ENCODE peak calls at places on chromosomes 6 and 20, in six cellular contexts. M, B, Y, G, A and Q are unnamed samples.

GRCh38 chr6:160040527-160041264 is 71.8 kb downstream of the IGF2R start:
- DNase-seq in M (no peak), B (no peak), Y (no peak), G (no peak), A (no peak), Q (no peak)

GRCh38 chr6:104548297-104548696 is 311.4 kb downstream of the HACE1 start:
- DNase-seq in M (no peak), B (no peak), Y (no peak), G (no peak), A (no peak), Q (no peak)

GRCh38 chr6:160279850-160280249 is 21.2 kb upstream of the SLC22A2 start:
- DNase-seq in M (peak; percentile 87), B (peak; percentile 90), Y (no peak), G (no peak), A (no peak), Q (no peak)

GRCh38 chr20:54146672-54147071 is 27.1 kb downstream of the CYP24A1 start:
- DNase-seq in M (peak; percentile 66), B (no peak), Y (no peak), G (no peak), A (no peak), Q (no peak)

GRCh38 chr20:58366016-58366415 is 23.0 kb upstream of the VAPB start:
- DNase-seq in M (no peak), B (no peak), Y (no peak), G (no peak), A (no peak), Q (no peak)

GRCh38 chr6:20266851-20267608 is 54.8 kb upstream of the MBOAT1 start:
- DNase-seq in M (peak; percentile 87), B (peak; percentile 89), Y (peak; percentile 43), G (no peak), A (no peak), Q (no peak)

GRCh38 chr6:2794171-2794730 is 29.1 kb downstream of the WRNIP1 start:
- DNase-seq in M (peak; percentile 76), B (peak; percentile 84), Y (no peak), G (no peak), A (no peak), Q (no peak)

GRCh38 chr6:85422996-85423395 is 26.9 kb upstream of the NT5E start:
- DNase-seq in M (no peak), B (no peak), Y (no peak), G (no peak), A (no peak), Q (no peak)

GRCh38 chr6:148395583-148396101 is 53.0 kb downstream of the SASH1 start:
- DNase-seq in M (no peak), B (peak; percentile 49), Y (no peak), G (no peak), A (no peak), Q (no peak)

GRCh38 chr6:35642471-35643161 is 46.1 kb downstream of the FKBP5 start:
- DNase-seq in M (no peak), B (no peak), Y (no peak), G (no peak), A (no peak), Q (no peak)

GRCh38 chr6:114421219-114421618 is 78.4 kb upstream of the HS3ST5 start:
- DNase-seq in M (no peak), B (no peak), Y (no peak), G (no peak), A (no peak), Q (no peak)

GRCh38 chr6:114418304-114418972 is 75.6 kb upstream of the HS3ST5 start:
- DNase-seq in M (no peak), B (no peak), Y (no peak), G (no peak), A (no peak), Q (no peak)

GRCh38 chr6:114419175-114419574 is 76.4 kb upstream of the HS3ST5 start:
- DNase-seq in M (peak; percentile 43), B (no peak), Y (no peak), G (no peak), A (no peak), Q (no peak)
- H3K4me3 ChIP-seq in M (no peak overlapping the region), B (no peak overlapping the region), Y (no peak overlapping the region), G (no peak overlapping the region), A (no peak overlapping the region), Q (no peak overlapping the region)

DNA sequence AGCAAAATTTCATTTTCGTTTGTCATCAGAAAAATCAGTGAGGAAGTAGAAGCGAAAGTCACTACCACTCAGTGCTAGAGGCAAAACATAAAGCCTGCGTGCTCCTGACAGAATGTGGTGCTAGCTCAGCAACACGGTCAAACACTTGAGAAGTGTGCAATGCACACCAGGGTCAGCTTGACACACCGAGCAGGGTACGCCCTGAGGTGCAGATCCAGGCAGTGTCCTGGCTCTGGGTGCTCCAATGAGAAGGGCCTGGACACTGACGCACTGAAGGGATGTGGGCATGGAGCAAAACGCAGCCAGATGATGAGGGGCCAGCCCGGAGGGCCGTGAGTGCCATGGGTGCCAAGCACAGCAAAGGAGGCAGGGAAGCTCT is 5.9 kb downstream of the RNASET2 start:
- DNase-seq in M (no peak), B (no peak), Y (no peak), G (peak; percentile 83), A (no peak), Q (no peak)
- H3K4me3 ChIP-seq in M (no peak overlapping the region), B (no peak overlapping the region), Y (no peak overlapping the region), G (peak overlapping the region; percentile 99), A (no peak overlapping the region), Q (no peak overlapping the region)

DNA sequence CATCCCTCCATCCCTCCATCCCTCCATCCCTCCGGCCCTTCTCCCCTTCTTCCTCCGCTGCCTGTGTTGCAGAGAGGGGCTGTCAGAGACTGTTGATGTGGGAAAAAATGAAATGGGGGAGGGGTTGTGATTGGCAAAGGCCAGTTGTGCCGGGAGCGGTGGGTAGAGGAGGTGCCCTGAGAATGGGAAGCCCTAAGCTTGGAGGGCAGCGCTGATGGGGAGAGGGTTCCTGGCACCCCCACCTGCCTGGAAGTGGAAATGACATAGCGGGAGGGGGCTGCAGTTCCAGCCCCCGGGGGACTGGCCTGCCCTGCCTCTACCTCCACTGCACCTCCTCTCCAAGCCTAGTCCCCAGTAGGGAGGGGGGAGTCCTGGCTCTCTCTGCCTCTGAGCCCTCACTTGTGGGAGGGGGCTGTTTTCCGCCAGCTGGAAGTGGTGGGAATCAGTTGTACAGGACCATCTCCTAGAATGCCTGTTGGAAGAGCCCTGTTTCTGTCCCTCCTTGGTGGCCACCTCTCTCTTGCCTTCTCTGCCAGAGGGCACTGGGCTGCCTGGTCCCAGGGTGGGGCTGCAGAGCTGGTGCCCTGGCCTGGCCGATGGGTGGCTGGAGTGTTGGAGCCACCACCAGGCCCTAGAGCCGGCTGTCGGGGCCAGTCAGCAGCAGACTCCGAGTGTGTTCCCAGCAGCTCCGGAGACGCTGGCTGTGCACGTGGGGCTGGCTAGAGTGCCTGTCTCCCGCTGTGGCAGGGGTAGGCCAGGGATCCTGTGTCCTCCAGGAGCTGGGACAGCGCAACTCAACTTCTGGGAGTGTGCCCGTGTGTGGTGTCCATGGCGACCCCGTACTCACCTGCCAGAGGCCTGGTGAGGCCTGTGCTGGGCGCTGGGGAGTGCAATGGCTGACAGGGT is 1.5 kb downstream of the DLGAP4 start:
- DNase-seq in M (no peak), B (no peak), Y (no peak), G (no peak), A (peak; percentile 52), Q (no peak)
- H3K4me3 ChIP-seq in M (no peak overlapping the region), B (no peak overlapping the region), Y (no peak overlapping the region), G (peak overlapping the region; percentile 64), A (no peak overlapping the region), Q (no peak overlapping the region)

GRCh38 chr20:56359212-56360132 is 698 bp downstream of the FAM210B start:
- DNase-seq in M (peak; percentile 78), B (peak; percentile 80), Y (peak; percentile 71), G (peak; percentile 86), A (peak; percentile 78), Q (peak; percentile 79)

GRCh38 chr20:56360899-56361199 is 2.1 kb downstream of the FAM210B start:
- DNase-seq in M (no peak), B (no peak), Y (peak; percentile 50), G (no peak), A (no peak), Q (no peak)

GRCh38 chr20:56360133-56360898 is 1.5 kb downstream of the FAM210B start:
- DNase-seq in M (peak; percentile 30), B (no peak), Y (peak; percentile 59), G (no peak), A (no peak), Q (no peak)

GRCh38 chr20:56358600-56359211 is at the start of gene FAM210B:
- DNase-seq in M (peak; percentile 99), B (peak; percentile 91), Y (peak; percentile 94), G (peak; percentile 96), A (peak; percentile 94), Q (peak; percentile 95)

GRCh38 chr20:56358070-56358469 is 704 bp upstream of the FAM210B start:
- DNase-seq in M (peak; percentile 89), B (no peak), Y (no peak), G (no peak), A (no peak), Q (no peak)
- H3K4me3 ChIP-seq in M (peak overlapping the region; percentile 69), B (no peak overlapping the region), Y (no peak overlapping the region), G (peak overlapping the region; percentile 98), A (peak overlapping the region; percentile 100), Q (peak overlapping the region; percentile 22)

GRCh38 chr6:131552572-131552971 is 20.5 kb upstream of the ARG1 start:
- DNase-seq in M (no peak), B (no peak), Y (no peak), G (no peak), A (no peak), Q (no peak)

GRCh38 chr6:131555992-131556391 is 17.0 kb upstream of the ARG1 start:
- DNase-seq in M (no peak), B (no peak), Y (no peak), G (no peak), A (no peak), Q (no peak)
- H3K4me3 ChIP-seq in M (no peak overlapping the region), B (no peak overlapping the region), Y (no peak overlapping the region), G (no peak overlapping the region), A (no peak overlapping the region), Q (no peak overlapping the region)

GRCh38 chr20:25118529-25118928 is 36.6 kb upstream of the VSX1 start:
- DNase-seq in M (no peak), B (no peak), Y (no peak), G (no peak), A (no peak), Q (no peak)
- H3K4me3 ChIP-seq in M (no peak overlapping the region), B (no peak overlapping the region), Y (no peak overlapping the region), G (no peak overlapping the region), A (no peak overlapping the region), Q (no peak overlapping the region)